ENCODE peak calls at places on chromosomes 6 and 20, in eight cellular contexts. One of them, this sample, is unnamed. For H3K27me3, the result is how much of the 10 kb centered on the place peaks cover.

GRCh38 chr6:116369540-116370327 is 1.0 kb upstream of the DSE start:
- DNase-seq in colonic mucosa: no peak
- DNase-seq in tibial nerve: no peak
- DNase-seq in heart left ventricle: no peak
- DNase-seq in RWPE2: no peak
- DNase-seq in pancreas: no peak
- DNase-seq in CD8-positive, alpha-beta T cell: no peak
- DNase-seq in brain microvascular endothelial cell: no peak
- DNase-seq in this sample: no peak

GRCh38 chr6:127520061-127520460 is 926 bp upstream of the MTCL3 start:
- DNase-seq in colonic mucosa: no peak
- DNase-seq in tibial nerve: no peak
- DNase-seq in heart left ventricle: no peak
- DNase-seq in RWPE2: no peak
- DNase-seq in pancreas: no peak
- DNase-seq in CD8-positive, alpha-beta T cell: no peak
- DNase-seq in brain microvascular endothelial cell: peak
- DNase-seq in this sample: no peak

GRCh38 chr6:28263946-28264345 is 3.0 kb upstream of the ZSCAN26 start:
- DNase-seq in colonic mucosa: no peak
- DNase-seq in tibial nerve: no peak
- DNase-seq in heart left ventricle: no peak
- DNase-seq in RWPE2: no peak
- DNase-seq in pancreas: no peak
- DNase-seq in CD8-positive, alpha-beta T cell: no peak
- DNase-seq in brain microvascular endothelial cell: no peak
- DNase-seq in this sample: no peak

GRCh38 chr20:15835811-15836210 is 737.4 kb downstream of the KIF16B start:
- DNase-seq in colonic mucosa: no peak
- DNase-seq in tibial nerve: no peak
- DNase-seq in heart left ventricle: no peak
- DNase-seq in RWPE2: no peak
- DNase-seq in pancreas: no peak
- DNase-seq in CD8-positive, alpha-beta T cell: no peak
- DNase-seq in brain microvascular endothelial cell: no peak
- DNase-seq in this sample: no peak

GRCh38 chr6:15663057-15663638 is 320 bp upstream of the DTNBP1 start:
- DNase-seq in colonic mucosa: no peak
- DNase-seq in tibial nerve: no peak
- DNase-seq in heart left ventricle: no peak
- DNase-seq in RWPE2: no peak
- DNase-seq in pancreas: no peak
- DNase-seq in CD8-positive, alpha-beta T cell: no peak
- DNase-seq in brain microvascular endothelial cell: peak
- DNase-seq in this sample: no peak

GRCh38 chr20:1388706-1389483 is 4.0 kb downstream of the FKBP1A start:
- DNase-seq in colonic mucosa: no peak
- DNase-seq in tibial nerve: no peak
- DNase-seq in heart left ventricle: no peak
- DNase-seq in RWPE2: no peak
- DNase-seq in pancreas: no peak
- DNase-seq in CD8-positive, alpha-beta T cell: no peak
- DNase-seq in brain microvascular endothelial cell: no peak
- DNase-seq in this sample: no peak

GRCh38 chr6:157688275-157688959 is 134.6 kb upstream of the SNX9 start:
- DNase-seq in colonic mucosa: no peak
- DNase-seq in tibial nerve: no peak
- DNase-seq in heart left ventricle: no peak
- DNase-seq in RWPE2: no peak
- DNase-seq in pancreas: no peak
- DNase-seq in CD8-positive, alpha-beta T cell: no peak
- DNase-seq in brain microvascular endothelial cell: no peak
- DNase-seq in this sample: no peak

GRCh38 chr6:103236923-103237322 is 1622.8 kb downstream of the HACE1 start:
- DNase-seq in colonic mucosa: no peak
- DNase-seq in tibial nerve: no peak
- DNase-seq in heart left ventricle: no peak
- DNase-seq in RWPE2: no peak
- DNase-seq in pancreas: no peak
- DNase-seq in CD8-positive, alpha-beta T cell: no peak
- DNase-seq in brain microvascular endothelial cell: peak
- DNase-seq in this sample: no peak

GRCh38 chr6:161303628-161304340 is 29.9 kb upstream of the AGPAT4 start:
- DNase-seq in colonic mucosa: no peak
- DNase-seq in tibial nerve: no peak
- DNase-seq in heart left ventricle: no peak
- DNase-seq in RWPE2: no peak
- DNase-seq in pancreas: no peak
- DNase-seq in CD8-positive, alpha-beta T cell: no peak
- DNase-seq in brain microvascular endothelial cell: peak
- DNase-seq in this sample: no peak

GRCh38 chr6:108689279-108690161 is 128.8 kb downstream of the FOXO3 start:
- DNase-seq in colonic mucosa: peak
- DNase-seq in tibial nerve: peak
- DNase-seq in heart left ventricle: peak
- DNase-seq in RWPE2: peak
- DNase-seq in pancreas: peak
- DNase-seq in CD8-positive, alpha-beta T cell: no peak
- DNase-seq in brain microvascular endothelial cell: peak
- DNase-seq in this sample: peak

GRCh38 chr20:51060301-51060700 is 37.4 kb upstream of the KCNG1 start:
- DNase-seq in colonic mucosa: no peak
- DNase-seq in tibial nerve: no peak
- DNase-seq in heart left ventricle: no peak
- DNase-seq in RWPE2: peak
- DNase-seq in pancreas: no peak
- DNase-seq in CD8-positive, alpha-beta T cell: no peak
- DNase-seq in brain microvascular endothelial cell: no peak
- DNase-seq in this sample: no peak

GRCh38 chr20:38393259-38393658 is 41.9 kb downstream of the SNHG17 start:
- DNase-seq in colonic mucosa: no peak
- DNase-seq in tibial nerve: no peak
- DNase-seq in heart left ventricle: no peak
- DNase-seq in RWPE2: no peak
- DNase-seq in pancreas: no peak
- DNase-seq in CD8-positive, alpha-beta T cell: no peak
- DNase-seq in brain microvascular endothelial cell: no peak
- DNase-seq in this sample: no peak

GRCh38 chr20:39849664-39850063 is 839.4 kb downstream of the MAFB start:
- DNase-seq in colonic mucosa: peak
- DNase-seq in tibial nerve: peak
- DNase-seq in heart left ventricle: peak
- DNase-seq in RWPE2: peak
- DNase-seq in pancreas: peak
- DNase-seq in CD8-positive, alpha-beta T cell: no peak
- DNase-seq in brain microvascular endothelial cell: peak
- DNase-seq in this sample: peak

GRCh38 chr20:18639501-18639979 is 51.7 kb downstream of the DTD1 start:
- DNase-seq in colonic mucosa: no peak
- DNase-seq in tibial nerve: no peak
- DNase-seq in heart left ventricle: no peak
- DNase-seq in RWPE2: no peak
- DNase-seq in pancreas: no peak
- DNase-seq in CD8-positive, alpha-beta T cell: no peak
- DNase-seq in brain microvascular endothelial cell: no peak
- DNase-seq in this sample: no peak

GRCh38 chr6:13615802-13616140 is 636 bp downstream of the NOL7 start:
- DNase-seq in colonic mucosa: peak
- DNase-seq in tibial nerve: peak
- DNase-seq in heart left ventricle: peak
- DNase-seq in RWPE2: no peak
- DNase-seq in pancreas: peak
- DNase-seq in CD8-positive, alpha-beta T cell: peak
- DNase-seq in brain microvascular endothelial cell: peak
- DNase-seq in this sample: peak

GRCh38 chr20:31515775-31516107 is 1.5 kb downstream of the HM13 start:
- DNase-seq in colonic mucosa: no peak
- DNase-seq in tibial nerve: no peak
- DNase-seq in heart left ventricle: no peak
- DNase-seq in RWPE2: no peak
- DNase-seq in pancreas: no peak
- DNase-seq in CD8-positive, alpha-beta T cell: no peak
- DNase-seq in brain microvascular endothelial cell: no peak
- DNase-seq in this sample: no peak

GRCh38 chr6:162090734-162091133 is 636.8 kb downstream of the PRKN start:
- DNase-seq in colonic mucosa: no peak
- DNase-seq in tibial nerve: no peak
- DNase-seq in heart left ventricle: no peak
- DNase-seq in RWPE2: no peak
- DNase-seq in pancreas: no peak
- DNase-seq in CD8-positive, alpha-beta T cell: no peak
- DNase-seq in brain microvascular endothelial cell: peak
- DNase-seq in this sample: no peak

GRCh38 chr20:36540551-36541211 is 638 bp upstream of the MYL9 start:
- DNase-seq in colonic mucosa: no peak
- DNase-seq in tibial nerve: no peak
- DNase-seq in heart left ventricle: no peak
- DNase-seq in RWPE2: peak
- DNase-seq in pancreas: peak
- DNase-seq in CD8-positive, alpha-beta T cell: no peak
- DNase-seq in brain microvascular endothelial cell: no peak
- DNase-seq in this sample: no peak

GRCh38 chr20:33862709-33863403 is 51.7 kb downstream of the CHMP4B start:
- DNase-seq in colonic mucosa: peak
- DNase-seq in tibial nerve: no peak
- DNase-seq in heart left ventricle: peak
- DNase-seq in RWPE2: peak
- DNase-seq in pancreas: no peak
- DNase-seq in CD8-positive, alpha-beta T cell: peak
- DNase-seq in brain microvascular endothelial cell: peak
- DNase-seq in this sample: peak

GRCh38 chr20:57479196-57479595 is 45.7 kb downstream of the CTCFL start:
- DNase-seq in colonic mucosa: no peak
- DNase-seq in tibial nerve: no peak
- DNase-seq in heart left ventricle: no peak
- DNase-seq in RWPE2: peak
- DNase-seq in pancreas: no peak
- DNase-seq in CD8-positive, alpha-beta T cell: no peak
- DNase-seq in brain microvascular endothelial cell: no peak
- DNase-seq in this sample: no peak

GRCh38 chr6:15001511-15001910 is 244.4 kb upstream of the JARID2 start:
- DNase-seq in colonic mucosa: no peak
- DNase-seq in tibial nerve: no peak
- DNase-seq in heart left ventricle: no peak
- DNase-seq in RWPE2: no peak
- DNase-seq in pancreas: no peak
- DNase-seq in CD8-positive, alpha-beta T cell: no peak
- DNase-seq in brain microvascular endothelial cell: no peak
- DNase-seq in this sample: no peak

GRCh38 chr20:9981834-9982233 is 53.0 kb upstream of the ANKEF1 start:
- DNase-seq in colonic mucosa: no peak
- DNase-seq in tibial nerve: no peak
- DNase-seq in heart left ventricle: no peak
- DNase-seq in RWPE2: no peak
- DNase-seq in pancreas: no peak
- DNase-seq in CD8-positive, alpha-beta T cell: no peak
- DNase-seq in brain microvascular endothelial cell: no peak
- DNase-seq in this sample: no peak

GRCh38 chr6:148507774-148508173 is 165.1 kb downstream of the SASH1 start:
- DNase-seq in colonic mucosa: no peak
- DNase-seq in tibial nerve: no peak
- DNase-seq in heart left ventricle: no peak
- DNase-seq in RWPE2: no peak
- DNase-seq in pancreas: no peak
- DNase-seq in CD8-positive, alpha-beta T cell: no peak
- DNase-seq in brain microvascular endothelial cell: no peak
- DNase-seq in this sample: no peak
- H3K27ac ChIP-seq in colonic mucosa: peak
- H3K27ac ChIP-seq in tibial nerve: peak
- H3K27ac ChIP-seq in heart left ventricle: peak
- H3K27ac ChIP-seq in RWPE2: no peak
- H3K27ac ChIP-seq in pancreas: peak
- H3K27ac ChIP-seq in CD8-positive, alpha-beta T cell: no peak
- H3K27ac ChIP-seq in brain microvascular endothelial cell: peak
- H3K27ac ChIP-seq in this sample: peak

DNA sequence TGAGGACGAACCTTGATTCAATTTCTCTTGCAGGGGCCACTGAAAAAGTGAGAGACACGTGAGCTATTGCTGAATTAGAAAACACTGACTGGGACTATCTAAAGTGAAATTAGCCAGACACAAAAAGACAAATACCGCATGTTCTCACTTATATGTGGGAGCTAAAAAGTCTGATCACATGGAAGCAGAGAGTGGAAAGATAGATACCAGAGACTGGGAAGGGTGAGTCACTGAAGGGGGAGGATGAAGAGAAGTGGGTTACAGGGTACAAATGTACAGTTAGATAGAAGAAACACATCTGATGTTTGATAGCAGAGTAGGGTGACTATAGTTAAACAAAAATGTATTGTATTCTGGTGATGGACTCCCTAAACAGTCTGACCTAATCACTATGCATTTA is 13.4 kb downstream of the CST3 start:
- DNase-seq in colonic mucosa: no peak
- DNase-seq in tibial nerve: no peak
- DNase-seq in heart left ventricle: no peak
- DNase-seq in RWPE2: no peak
- DNase-seq in pancreas: no peak
- DNase-seq in CD8-positive, alpha-beta T cell: no peak
- DNase-seq in brain microvascular endothelial cell: peak
- DNase-seq in this sample: no peak
- H3K27me3 ChIP-seq in colonic mucosa: under half
- H3K27me3 ChIP-seq in tibial nerve: under half
- H3K27me3 ChIP-seq in heart left ventricle: under half
- H3K27me3 ChIP-seq in RWPE2: under half
- H3K27me3 ChIP-seq in pancreas: under half
- H3K27me3 ChIP-seq in CD8-positive, alpha-beta T cell: under half
- H3K27me3 ChIP-seq in brain microvascular endothelial cell: under half
- H3K27me3 ChIP-seq in this sample: under half

GRCh38 chr20:63740501-63741353 is 1.2 kb downstream of the SLC2A4RG start:
- DNase-seq in colonic mucosa: peak
- DNase-seq in tibial nerve: peak
- DNase-seq in heart left ventricle: peak
- DNase-seq in RWPE2: peak
- DNase-seq in pancreas: peak
- DNase-seq in CD8-positive, alpha-beta T cell: no peak
- DNase-seq in brain microvascular endothelial cell: peak
- DNase-seq in this sample: peak
- TF ChIP-seq CTCF in colonic mucosa: no peak
- TF ChIP-seq CTCF in tibial nerve: peak
- TF ChIP-seq CTCF in heart left ventricle: no peak
- TF ChIP-seq CTCF in RWPE2: peak
- TF ChIP-seq CTCF in pancreas: peak
- TF ChIP-seq CTCF in CD8-positive, alpha-beta T cell: no peak
- TF ChIP-seq CTCF in brain microvascular endothelial cell: peak
- TF ChIP-seq CTCF in this sample: no peak

DNA sequence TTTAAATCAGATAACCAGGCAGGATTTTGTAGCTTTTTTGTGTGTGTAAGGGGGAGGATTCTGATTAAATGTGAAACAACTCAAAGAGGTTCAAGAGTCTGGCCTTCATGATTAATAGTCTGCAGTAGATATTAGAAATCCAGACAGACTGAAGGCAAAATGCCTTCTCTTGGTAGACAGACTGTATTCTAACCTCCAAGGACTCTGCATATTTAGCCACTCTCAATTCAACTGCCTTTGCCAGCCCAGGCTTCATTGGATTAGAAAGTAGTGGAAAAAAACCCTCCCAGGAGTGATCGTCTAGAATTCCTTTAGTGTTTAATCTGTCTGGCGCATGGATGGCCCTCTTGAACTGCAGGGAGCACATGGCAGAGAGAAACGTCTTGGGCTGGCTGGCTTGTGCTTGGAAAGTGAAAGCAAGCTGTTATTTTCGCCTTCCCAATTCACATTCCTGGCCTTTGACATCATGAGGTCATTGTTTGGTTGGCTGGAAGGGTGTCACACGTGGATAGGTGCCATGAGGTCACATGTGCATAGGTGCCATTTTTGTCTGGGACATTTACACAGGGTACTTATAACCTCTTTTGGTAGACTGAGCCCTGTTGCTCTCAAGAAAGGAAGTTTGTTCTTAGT is 30.8 kb upstream of the NEDD9 start:
- DNase-seq in colonic mucosa: peak
- DNase-seq in tibial nerve: peak
- DNase-seq in heart left ventricle: peak
- DNase-seq in RWPE2: no peak
- DNase-seq in pancreas: no peak
- DNase-seq in CD8-positive, alpha-beta T cell: no peak
- DNase-seq in brain microvascular endothelial cell: peak
- DNase-seq in this sample: peak
- H3K27ac ChIP-seq in colonic mucosa: no peak
- H3K27ac ChIP-seq in tibial nerve: peak
- H3K27ac ChIP-seq in heart left ventricle: peak
- H3K27ac ChIP-seq in RWPE2: no peak
- H3K27ac ChIP-seq in pancreas: peak
- H3K27ac ChIP-seq in CD8-positive, alpha-beta T cell: no peak
- H3K27ac ChIP-seq in brain microvascular endothelial cell: peak
- H3K27ac ChIP-seq in this sample: peak

This sample was measured in left lung.